ENCODE peak calls at places on chromosomes 2 and 18, in nine cellular contexts. V is adrenal gland, S is ovary, Y is right lobe of liver, T is transverse colon, E is HCT116, F is H1, A is breast epithelium, U is Peyer's patch. W is an unnamed sample.

GRCh38 chr2:238308177-238308576 is 12.1 kb upstream of the TRAF3IP1 start:
- DNase-seq in T (no peak), U (no peak), V (no peak), S (no peak), A (no peak), E (no peak), Y (no peak), F (no peak), W (peak)

GRCh38 chr2:225113356-225114015 is 71.2 kb upstream of the DOCK10 start:
- DNase-seq in V (no peak), A (no peak), U (no peak), E (no peak), T (no peak), Y (no peak), S (no peak), F (no peak), W (no peak)

GRCh38 chr2:444937-445884 is 157.3 kb upstream of the ALKAL2 start:
- DNase-seq in A (no peak), E (no peak), S (no peak), F (no peak), T (no peak), V (no peak), U (no peak), Y (no peak), W (no peak)

GRCh38 chr2:181790716-181791649 is 100.5 kb upstream of the ITPRID2 start:
- DNase-seq in V (no peak), U (no peak), T (peak), S (no peak), A (no peak), E (peak), Y (no peak), F (no peak), W (peak)

GRCh38 chr18:27871731-27872130 is 305.2 kb downstream of the CDH2 start:
- DNase-seq in F (no peak), E (no peak), S (no peak), T (no peak), Y (no peak), V (no peak), U (no peak), A (no peak), W (no peak)

GRCh38 chr2:128692895-128693519 is 374.3 kb upstream of the HS6ST1 start:
- DNase-seq in Y (no peak), S (no peak), A (no peak), T (no peak), U (no peak), F (no peak), E (no peak), V (no peak), W (no peak)

GRCh38 chr2:222315443-222316121 is 16.8 kb upstream of the PAX3 start:
- DNase-seq in A (no peak), Y (no peak), F (peak), E (no peak), T (no peak), U (no peak), V (no peak), S (no peak), W (no peak)

GRCh38 chr2:127193164-127193947 is 26.7 kb downstream of the CYP27C1 start:
- DNase-seq in A (no peak), F (no peak), U (no peak), Y (peak), V (no peak), E (no peak), S (no peak), T (no peak), W (no peak)

GRCh38 chr2:208619993-208620392 is 213.4 kb downstream of the PTH2R start:
- DNase-seq in Y (no peak), T (no peak), S (no peak), U (no peak), V (no peak), E (no peak), A (no peak), F (no peak), W (peak)

DNA sequence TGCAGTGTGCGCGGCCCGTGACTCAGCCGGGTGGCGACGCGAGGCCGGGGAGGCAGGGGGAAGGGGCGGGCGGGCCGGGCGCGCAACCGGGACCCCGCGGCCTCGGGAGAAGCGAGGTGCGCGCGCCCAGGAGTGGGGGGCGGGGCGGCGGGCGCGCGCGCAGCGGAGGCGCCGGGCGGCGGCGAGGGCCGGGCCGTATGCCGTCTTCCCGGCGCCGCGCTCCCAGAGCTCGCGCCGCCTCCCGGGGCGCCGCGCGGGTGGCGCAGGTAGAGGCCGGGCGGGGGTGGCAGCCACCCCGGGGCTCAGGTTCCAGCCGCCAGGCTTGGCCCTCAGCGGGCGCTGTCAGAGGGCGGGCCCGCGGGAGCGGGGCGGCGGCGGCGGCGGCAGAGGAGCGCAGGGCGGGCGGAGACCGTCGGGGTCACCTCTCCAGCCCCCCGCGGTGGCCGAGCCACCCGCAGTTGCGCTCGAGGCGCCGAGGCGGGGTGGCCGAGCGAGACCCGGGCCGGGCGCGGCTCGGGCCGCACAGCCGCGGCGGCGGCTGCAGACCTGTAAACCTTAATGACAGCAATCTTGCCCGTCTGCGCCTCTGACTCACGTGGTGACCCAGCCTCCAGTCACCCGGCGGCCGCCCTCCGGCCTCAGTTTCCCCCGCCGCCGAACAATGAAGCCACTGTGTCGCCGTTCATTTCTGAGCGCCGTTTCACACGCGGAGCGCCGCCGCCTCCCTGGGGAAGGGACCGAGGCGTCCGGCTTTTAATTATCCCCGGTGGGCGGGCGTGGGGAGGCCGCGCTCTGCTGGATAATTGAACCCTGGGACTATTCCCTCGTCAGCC is 25.3 kb upstream of the SMAD7 start:
- DNase-seq in E (no peak), U (peak), Y (peak), A (peak), T (peak), V (peak), S (peak), F (peak), W (no peak)
- TF ChIP-seq POLR2A in E (no peak), U (peak), Y (peak), A (no peak), T (no peak), V (peak), S (no peak), F (no peak), W (no peak)

GRCh38 chr2:173354073-173354600 is 535 bp upstream of the CDCA7 start:
- DNase-seq in U (no peak), Y (no peak), V (no peak), F (no peak), E (no peak), A (no peak), T (no peak), S (no peak), W (no peak)

GRCh38 chr2:173353556-173353955 is 1.1 kb upstream of the CDCA7 start:
- DNase-seq in S (no peak), U (no peak), Y (no peak), F (no peak), A (no peak), E (no peak), T (no peak), V (no peak), W (no peak)

GRCh38 chr2:173354601-173355131 is at the start of gene CDCA7:
- DNase-seq in F (peak), U (no peak), T (peak), E (peak), V (no peak), S (peak), A (peak), Y (peak), W (peak)

GRCh38 chr2:173355866-173356508 is 1.3 kb downstream of the CDCA7 start:
- DNase-seq in T (peak), F (no peak), Y (no peak), A (no peak), S (no peak), V (no peak), U (no peak), E (no peak), W (no peak)

GRCh38 chr2:173355132-173355865 is 627 bp downstream of the CDCA7 start:
- DNase-seq in E (peak), S (peak), V (peak), F (peak), T (peak), Y (peak), U (no peak), A (no peak), W (peak)
- TF ChIP-seq POLR2A in E (no peak), S (no peak), V (no peak), F (peak), T (no peak), Y (no peak), U (no peak), A (no peak), W (no peak)

GRCh38 chr2:135528006-135528405 is 3.0 kb downstream of the ZRANB3 start:
- DNase-seq in Y (no peak), T (no peak), S (no peak), A (no peak), U (no peak), V (no peak), E (no peak), F (no peak), W (no peak)
- TF ChIP-seq POLR2A in Y (no peak), T (no peak), S (no peak), A (no peak), U (no peak), V (no peak), E (no peak), F (no peak), W (no peak)

GRCh38 chr2:10441966-10442365 is 6.2 kb downstream of the ODC1 start:
- DNase-seq in V (no peak), Y (no peak), U (no peak), E (no peak), S (no peak), A (no peak), F (no peak), T (no peak), W (no peak)

GRCh38 chr2:10440736-10441135 is 7.4 kb downstream of the ODC1 start:
- DNase-seq in E (no peak), F (no peak), U (no peak), V (no peak), T (no peak), Y (no peak), S (no peak), A (no peak), W (no peak)

GRCh38 chr2:10439185-10439879 is 8.8 kb downstream of the ODC1 start:
- DNase-seq in Y (no peak), F (no peak), A (no peak), E (no peak), U (no peak), T (no peak), S (no peak), V (no peak), W (no peak)

GRCh38 chr2:10438688-10439087 is 9.4 kb downstream of the ODC1 start:
- DNase-seq in U (no peak), T (no peak), F (no peak), V (no peak), S (no peak), A (no peak), Y (no peak), E (no peak), W (no peak)

DNA sequence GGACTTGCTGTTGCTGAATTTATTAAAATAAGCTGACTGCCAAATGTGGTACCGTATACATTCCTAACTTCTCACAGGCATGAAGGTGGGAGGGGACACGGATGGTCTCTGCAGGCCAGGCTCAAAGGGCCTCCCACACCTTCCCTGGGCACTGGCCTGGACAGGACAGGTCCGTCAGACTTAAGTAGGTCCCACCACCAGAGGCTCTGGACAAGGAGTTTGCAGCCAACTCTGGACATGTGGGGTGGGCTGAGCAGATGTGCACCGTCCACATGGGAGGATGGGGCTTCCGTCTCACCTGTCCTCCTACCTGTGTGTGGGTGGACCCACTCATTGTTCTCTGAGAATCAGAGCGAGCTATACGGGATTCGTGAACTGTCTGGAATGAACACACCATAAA is 8.2 kb downstream of the ODC1 start:
- DNase-seq in A (no peak), T (no peak), F (no peak), V (no peak), S (no peak), E (no peak), U (no peak), Y (no peak), W (no peak)
- TF ChIP-seq POLR2A in A (no peak), T (no peak), F (no peak), V (no peak), S (no peak), E (no peak), U (no peak), Y (no peak), W (no peak)

GRCh38 chr18:21600526-21601410 is at the start of gene ESCO1:
- DNase-seq in A (peak), E (peak), F (peak), U (peak), Y (peak), V (peak), T (peak), S (peak), W (peak)
- TF ChIP-seq POLR2A in A (peak), E (no peak), F (no peak), U (peak), Y (peak), V (peak), T (peak), S (peak), W (peak)

GRCh38 chr2:233764761-233765160 is 4.7 kb downstream of the UGT1A1 start:
- DNase-seq in F (no peak), Y (no peak), E (no peak), V (no peak), U (no peak), S (no peak), A (no peak), T (no peak), W (no peak)
- TF ChIP-seq POLR2A in F (no peak), Y (no peak), E (no peak), V (no peak), U (no peak), S (no peak), A (no peak), T (no peak), W (no peak)

DNA sequence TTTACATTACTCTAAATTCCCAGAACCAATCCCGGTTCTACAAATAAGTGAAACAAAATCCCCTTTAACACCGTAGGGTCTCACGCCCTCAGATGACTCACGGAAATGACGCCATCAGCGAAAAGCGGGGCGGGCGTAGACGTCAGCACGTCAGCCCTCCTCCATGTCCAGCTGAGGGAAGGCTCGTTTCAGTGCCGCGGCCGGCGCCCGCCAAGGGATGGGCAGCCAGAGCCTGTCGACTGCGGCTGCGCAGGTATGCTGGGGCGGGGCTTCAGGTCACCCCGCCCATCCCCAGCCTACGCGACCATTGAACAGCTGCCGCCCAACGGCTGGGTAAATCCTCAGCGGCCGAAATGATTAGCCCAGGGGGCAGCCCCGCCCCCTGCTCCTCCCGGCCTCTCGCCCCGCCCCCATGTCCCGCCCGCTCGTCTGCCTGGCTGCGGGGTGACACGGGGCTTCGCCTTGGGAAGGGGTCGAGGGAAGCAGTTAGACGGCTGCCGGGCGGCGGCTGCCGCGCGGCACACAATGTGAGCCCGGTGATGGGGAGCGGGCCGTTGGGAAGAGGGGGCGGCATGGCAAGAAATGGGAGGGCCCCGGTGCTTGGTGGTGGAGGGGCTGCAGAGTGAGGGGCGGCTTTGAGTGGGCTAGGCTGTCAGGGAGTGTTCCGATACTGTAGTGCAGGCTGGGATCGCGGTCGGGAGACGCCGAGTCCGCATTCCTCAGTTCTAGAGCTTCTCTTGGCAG is at the start of gene NBEAL1:
- DNase-seq in A (peak), F (peak), T (peak), U (peak), Y (peak), S (peak), V (peak), E (peak), W (peak)
- TF ChIP-seq POLR2A in A (peak), F (peak), T (peak), U (peak), Y (peak), S (peak), V (peak), E (no peak), W (peak)

GRCh38 chr2:200584639-200585038 is 1.2 kb upstream of the AOX1 start:
- DNase-seq in V (no peak), A (no peak), E (no peak), S (no peak), U (no peak), F (no peak), T (no peak), Y (no peak), W (no peak)

GRCh38 chr2:200586644-200586975 is 796 bp downstream of the AOX1 start:
- DNase-seq in E (no peak), Y (no peak), A (no peak), V (no peak), T (no peak), S (no peak), U (no peak), F (no peak), W (no peak)

GRCh38 chr2:200587007-200587616 is 1.3 kb downstream of the AOX1 start:
- DNase-seq in Y (no peak), E (no peak), A (no peak), T (no peak), U (no peak), F (no peak), S (no peak), V (peak), W (no peak)

GRCh38 chr2:200585340-200585729 is 479 bp upstream of the AOX1 start:
- DNase-seq in T (no peak), Y (no peak), E (no peak), V (no peak), S (no peak), U (no peak), A (no peak), F (no peak), W (no peak)

DNA sequence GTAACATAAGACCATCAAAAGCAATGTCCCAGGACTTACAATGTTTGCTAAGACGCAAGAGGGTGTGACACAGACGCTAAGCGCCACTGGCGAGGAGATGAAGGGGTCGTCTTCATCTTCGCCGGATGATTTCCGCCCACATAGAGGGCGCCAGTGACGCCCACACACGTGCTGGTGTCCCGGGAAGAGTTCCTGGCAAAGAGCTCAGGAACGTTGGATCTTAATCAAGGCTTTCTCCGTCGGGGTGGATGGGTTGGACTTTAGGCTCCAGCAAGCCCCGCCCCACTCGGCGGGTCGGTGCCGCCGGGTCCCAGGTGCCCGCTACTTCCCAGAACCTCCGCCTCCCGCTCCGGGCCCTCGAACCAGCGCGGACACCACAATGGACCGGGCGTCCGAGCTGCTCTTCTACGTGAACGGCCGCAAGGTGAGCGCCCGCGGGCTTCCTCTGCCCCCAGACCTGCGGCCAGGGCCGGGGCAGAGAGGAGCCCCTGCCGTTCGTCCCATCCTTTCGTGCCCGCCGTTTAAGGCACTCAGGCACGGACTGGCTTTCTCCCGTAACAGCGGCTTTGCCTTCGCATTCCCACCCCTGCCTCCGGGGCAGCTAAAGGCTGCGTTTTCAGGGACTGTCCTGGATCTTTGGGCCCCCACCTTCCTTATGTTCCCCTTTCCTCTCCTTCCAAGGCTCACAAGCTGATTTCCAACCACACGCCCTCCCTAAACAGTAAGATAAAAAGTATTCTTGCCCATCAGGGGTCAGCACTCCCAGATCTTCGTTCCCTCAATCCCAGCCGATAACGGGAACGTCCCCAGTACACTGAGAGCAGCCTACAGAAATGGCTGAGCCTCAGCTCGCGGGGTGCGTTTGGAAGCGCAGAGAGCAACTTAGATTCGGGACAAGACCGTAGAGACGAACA is at the start of gene AOX1:
- DNase-seq in F (peak), E (no peak), Y (peak), A (no peak), S (peak), V (peak), T (peak), U (peak), W (peak)
- TF ChIP-seq POLR2A in F (peak), E (no peak), Y (peak), A (no peak), S (peak), V (peak), T (no peak), U (no peak), W (no peak)

DNA sequence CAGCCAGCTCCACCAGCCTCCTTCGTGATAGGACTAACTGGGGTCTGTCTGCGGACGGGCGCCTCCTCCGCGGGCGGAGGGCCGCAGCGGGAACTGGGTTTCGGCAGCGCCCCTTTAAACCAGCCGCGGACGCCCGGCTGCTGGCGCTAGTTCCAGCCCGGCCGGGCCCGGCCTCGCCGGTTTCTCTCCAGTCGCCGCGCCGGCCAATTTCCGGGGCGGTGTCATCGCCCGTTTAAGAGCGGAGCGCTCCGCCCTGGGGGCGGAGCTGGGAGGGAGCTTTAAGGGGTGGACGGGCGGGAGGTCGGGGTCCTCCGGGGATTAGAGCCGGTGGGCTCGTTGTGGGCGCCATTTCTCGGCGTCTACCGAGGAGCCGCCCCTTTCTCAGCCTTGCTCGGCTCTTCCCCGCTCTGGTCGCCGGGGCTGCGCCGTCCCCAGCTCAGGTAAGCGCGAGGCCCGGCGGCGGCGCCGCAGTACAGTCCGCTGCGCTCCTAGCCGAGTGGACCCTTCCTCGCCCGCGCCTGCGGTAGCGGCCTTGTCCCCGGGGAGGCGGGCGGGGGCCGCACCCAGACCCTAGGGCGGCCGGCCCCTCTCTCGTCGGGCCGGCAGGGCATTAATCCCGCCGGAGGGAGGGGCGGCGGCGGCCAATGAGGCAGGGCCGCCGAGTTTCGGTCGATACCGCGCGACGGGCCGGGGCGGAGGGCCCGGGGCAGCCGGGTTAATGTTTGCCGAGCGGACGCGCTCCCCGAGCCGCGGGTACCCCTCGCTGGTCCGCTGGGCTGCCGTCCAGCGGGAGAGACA is at the start of gene EPB41L5:
- DNase-seq in S (peak), E (peak), U (peak), A (peak), Y (peak), T (peak), F (peak), V (peak), W (peak)
- TF ChIP-seq POLR2A in S (peak), E (peak), U (peak), A (peak), Y (peak), T (peak), F (peak), V (peak), W (no peak)

W was measured in erythroblast.